ENCODE peak calls at places on chromosomes 4 and X, in four cellular contexts. X is SK-N-SH, J is GM12878, W is IMR-90. S is an unnamed sample.

GRCh38 chrX:115642895-115643530 is 82.0 kb downstream of the PLS3 start:
- DNase-seq in X (peak; percentile 48), J (peak; percentile 23), W (peak; percentile 77), S (peak; percentile 6)

GRCh38 chrX:100424012-100424411 is 13.9 kb upstream of the PCDH19 start:
- DNase-seq in X (no peak), J (no peak), W (no peak), S (no peak)

GRCh38 chr4:185534850-185535761 is at the start of gene PDLIM3:
- DNase-seq in X (peak; percentile 89), J (no peak), W (peak; percentile 30), S (peak; percentile 27)

GRCh38 chr4:123555500-123556273 is 159.1 kb downstream of the SPRY1 start:
- DNase-seq in X (no peak), J (no peak), W (peak; percentile 74), S (peak; percentile 98)

GRCh38 chrX:19751068-19751467 is 136.3 kb downstream of the SH3KBP1 start:
- DNase-seq in X (no peak), J (no peak), W (no peak), S (no peak)

GRCh38 chrX:13888284-13888683 is 71.4 kb upstream of the GPM6B start:
- DNase-seq in X (no peak), J (no peak), W (no peak), S (no peak)

GRCh38 chr4:140367738-140368137 is 5.7 kb upstream of the SCOC start:
- DNase-seq in X (no peak), J (no peak), W (peak; percentile 58), S (no peak)

GRCh38 chr4:90121961-90122748 is 5.0 kb upstream of the CCSER1 start:
- DNase-seq in X (no peak), J (no peak), W (peak; percentile 3), S (no peak)

GRCh38 chrX:36407886-36408285 is 488.4 kb downstream of the CFAP47 start:
- DNase-seq in X (no peak), J (no peak), W (no peak), S (no peak)

GRCh38 chr4:102007959-102008425 is 217.5 kb downstream of the BANK1 start:
- DNase-seq in X (no peak), J (no peak), W (no peak), S (no peak)

GRCh38 chrX:48458711-48459110 is 11.3 kb downstream of the SLC38A5 start:
- DNase-seq in X (no peak), J (no peak), W (no peak), S (no peak)

GRCh38 chr4:81503586-81503985 is 31.9 kb upstream of the RASGEF1B start:
- DNase-seq in X (no peak), J (no peak), W (no peak), S (no peak)

GRCh38 chr4:53307819-53308773 is 57.8 kb downstream of the SCFD2 start:
- DNase-seq in X (no peak), J (no peak), W (peak; percentile 9), S (no peak)

GRCh38 chr4:8427761-8428287 is 12.7 kb downstream of the ACOX3 start:
- DNase-seq in X (peak; percentile 39), J (no peak), W (peak; percentile 33), S (peak; percentile 76)

GRCh38 chr4:168615294-168615693 is 118.4 kb downstream of the PALLD start:
- DNase-seq in X (no peak), J (no peak), W (peak; percentile 57), S (no peak)

GRCh38 chrX:47187106-47187677 is 6.4 kb upstream of the UBA1 start:
- DNase-seq in X (no peak), J (no peak), W (no peak), S (no peak)

GRCh38 chr4:81019016-81019415 is 11.5 kb upstream of the BMP3 start:
- DNase-seq in X (no peak), J (no peak), W (no peak), S (no peak)

GRCh38 chr4:37502070-37502469 is 184.1 kb downstream of the RELL1 start:
- DNase-seq in X (no peak), J (no peak), W (no peak), S (no peak)

GRCh38 chr4:88146891-88147290 is 11.5 kb downstream of the ABCG2 start:
- DNase-seq in X (no peak), J (no peak), W (no peak), S (no peak)

DNA sequence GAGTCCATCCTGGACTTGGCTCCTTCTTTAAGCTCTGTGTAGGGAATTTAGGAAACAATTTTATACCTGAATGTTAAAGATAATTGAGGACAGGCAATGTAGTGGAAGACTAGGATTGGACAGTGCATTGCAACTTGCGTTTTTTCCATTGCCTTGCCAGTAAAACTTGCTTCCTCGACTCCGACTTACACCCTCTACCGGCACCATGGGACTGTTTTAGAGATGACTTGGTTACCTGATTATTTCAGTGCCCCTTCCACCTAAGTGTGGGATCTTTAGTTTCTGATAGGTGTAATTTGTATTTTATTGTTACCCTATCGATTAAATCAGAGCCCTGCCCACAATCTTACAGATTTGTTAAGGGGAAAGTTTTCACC is 1.2 kb downstream of the PRPS1 start:
- DNase-seq in X (peak; percentile 25), J (no peak), W (peak; percentile 36), S (peak; percentile 6)
- TF ChIP-seq MXI1 in X (no peak), J (no peak), W (no peak), S (no peak)

DNA sequence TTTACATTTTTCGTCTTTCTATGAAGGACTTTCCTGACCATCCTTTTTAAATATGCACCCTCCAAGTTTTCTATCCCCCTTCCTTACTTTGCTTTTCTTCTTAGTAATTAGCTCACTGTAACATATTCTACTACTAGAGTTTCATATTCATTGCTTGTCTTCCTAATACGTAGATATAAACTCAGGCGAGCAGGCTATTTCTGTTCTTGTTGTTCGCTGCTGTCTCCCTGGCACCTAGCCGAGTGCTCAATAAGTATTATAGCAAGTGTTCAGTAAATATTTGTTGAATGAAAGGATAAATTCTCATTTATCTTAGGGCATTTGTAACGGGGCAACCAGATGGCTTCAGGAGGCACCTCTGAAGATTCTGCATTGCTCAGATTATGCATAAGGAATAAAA is 6.8 kb upstream of the RHOH start:
- DNase-seq in X (no peak), J (no peak), W (peak; percentile 11), S (no peak)
- TF ChIP-seq MXI1 in X (no peak), J (peak; percentile 18), W (no peak), S (no peak)

DNA sequence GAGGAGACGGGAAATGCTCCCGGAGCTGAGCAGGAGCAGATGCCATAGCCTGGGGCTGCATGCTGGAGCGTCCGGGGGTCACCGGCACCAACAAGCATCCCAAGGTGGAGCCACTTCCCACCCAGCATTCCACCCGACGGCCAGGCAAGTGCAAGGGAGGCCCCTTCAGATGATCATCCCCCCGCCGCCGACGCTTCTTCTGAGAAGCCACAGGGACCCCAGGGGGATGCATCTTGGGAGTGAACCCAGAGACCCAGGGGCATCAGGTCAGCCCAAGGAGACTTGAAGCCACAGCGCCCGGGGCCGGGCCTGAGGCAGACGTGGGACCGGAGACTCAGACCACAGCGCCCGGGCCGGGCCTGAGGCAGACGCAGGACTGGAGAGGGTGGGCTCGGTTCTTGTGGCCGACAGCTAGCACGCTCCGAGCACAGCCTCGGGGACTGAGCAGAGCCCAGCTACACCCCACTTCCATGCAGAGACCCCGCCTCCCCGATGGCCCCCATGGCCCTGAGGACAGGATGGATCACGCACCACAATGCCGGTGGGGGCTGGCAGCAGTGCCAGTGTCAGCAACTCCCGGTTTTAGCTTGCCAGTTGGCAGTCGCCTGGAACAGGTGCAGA is 33.0 kb upstream of the CPLX1 start:
- DNase-seq in X (peak; percentile 20), J (no peak), W (no peak), S (no peak)
- TF ChIP-seq MXI1 in X (no peak), J (no peak), W (no peak), S (no peak)

GRCh38 chr4:55736605-55737183 is 82.9 kb upstream of the EXOC1L start:
- DNase-seq in X (peak; percentile 19), J (no peak), W (peak; percentile 3), S (no peak)

GRCh38 chr4:55730143-55730931 is 89.3 kb upstream of the EXOC1L start:
- DNase-seq in X (no peak), J (no peak), W (no peak), S (no peak)

GRCh38 chr4:55729306-55730142 is 90.1 kb upstream of the EXOC1L start:
- DNase-seq in X (no peak), J (no peak), W (no peak), S (peak; percentile 2)

GRCh38 chr4:55732864-55733263 is 86.7 kb upstream of the EXOC1L start:
- DNase-seq in X (no peak), J (no peak), W (no peak), S (no peak)

DNA sequence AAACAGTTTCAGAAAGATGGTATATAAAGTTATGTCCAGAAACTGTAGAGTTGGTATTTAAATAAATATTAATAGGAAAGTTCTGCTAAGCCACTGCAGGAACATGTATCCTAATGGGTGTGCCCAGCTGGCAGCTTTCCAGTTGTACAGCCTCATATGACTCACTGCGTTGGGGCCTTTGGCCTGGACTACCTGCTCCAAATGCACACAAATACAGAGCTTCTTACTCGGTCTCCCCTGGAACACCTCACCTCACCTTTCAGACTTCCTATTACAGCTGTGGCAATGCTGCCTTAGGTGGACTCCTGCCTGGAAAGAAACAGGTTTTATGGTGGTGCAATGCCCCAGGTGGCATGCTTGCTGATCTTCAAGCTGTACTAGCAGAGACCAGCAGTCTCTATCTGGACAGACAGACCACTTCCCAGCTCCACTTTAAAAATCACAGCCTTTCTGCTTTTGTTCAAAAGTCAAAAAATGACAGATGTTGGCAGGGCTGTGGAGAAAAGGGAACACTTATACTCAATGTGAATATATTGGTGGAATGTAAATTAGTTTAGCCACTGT is 85.6 kb upstream of the EXOC1L start:
- DNase-seq in X (peak; percentile 17), J (no peak), W (peak; percentile 3), S (peak; percentile 8)
- TF ChIP-seq MXI1 in X (no peak), J (no peak), W (no peak), S (no peak)

DNA sequence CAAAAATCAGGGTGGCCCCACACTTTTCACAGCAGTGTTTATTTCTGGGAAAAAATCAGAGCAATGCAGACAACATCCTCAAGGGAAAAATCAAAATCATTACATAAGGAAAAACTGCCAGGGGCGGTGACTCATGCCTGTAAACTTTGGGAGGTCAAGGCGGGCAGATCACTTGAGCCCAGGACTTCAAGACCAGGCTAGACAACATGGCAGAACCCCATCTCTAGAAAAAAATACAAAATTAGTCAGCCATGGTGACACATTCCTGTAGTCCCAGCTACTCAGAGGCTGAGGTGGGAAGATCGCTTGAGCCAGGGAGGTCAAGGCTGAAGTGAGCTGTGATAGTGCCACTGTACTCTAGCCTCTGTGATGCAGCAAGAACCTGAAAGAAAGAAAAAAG is 102.8 kb downstream of the NAF1 start:
- DNase-seq in X (no peak), J (no peak), W (no peak), S (no peak)
- TF ChIP-seq MXI1 in X (no peak), J (no peak), W (no peak), S (no peak)